ENCODE peak calls at places on chromosomes 7 and 10, in seven cellular contexts. D is lower lobe of right lung, W is left ventricle myocardium inferior, P is transverse colon, F is PC-3, J is progenitor cell of endocrine pancreas, G is endodermal cell. Q is an unnamed sample.

GRCh38 chr10:63140077-63140476 is 6.9 kb downstream of the NRBF2 start:
- DNase-seq in D (no peak), J (no peak), W (no peak), P (no peak), G (no peak), F (peak; percentile 76), Q (no peak)

GRCh38 chr7:155214328-155214986 is 83.2 kb upstream of the INSIG1 start:
- DNase-seq in G (no peak), F (peak; percentile 43), J (no peak), W (no peak), D (no peak), P (no peak), Q (no peak)

GRCh38 chr10:3876563-3876962 is 91.6 kb upstream of the KLF6 start:
- DNase-seq in D (no peak), G (peak; percentile 34), W (no peak), P (no peak), F (no peak), J (no peak), Q (no peak)

GRCh38 chr10:79453392-79453791 is 8.0 kb upstream of the ZCCHC24 start:
- DNase-seq in F (peak; percentile 73), P (no peak), J (no peak), D (no peak), W (no peak), G (no peak), Q (no peak)

GRCh38 chr7:94039368-94040065 is 35.4 kb upstream of the BET1 start:
- DNase-seq in W (no peak), F (no peak), J (no peak), P (no peak), D (no peak), G (no peak), Q (no peak)

GRCh38 chr10:8052970-8053445 is 1.5 kb upstream of the GATA3 start:
- DNase-seq in P (no peak), D (no peak), J (no peak), W (no peak), G (no peak), F (no peak), Q (no peak)

GRCh38 chr10:99854860-99855259 is 72.4 kb downstream of the ABCC2 start:
- DNase-seq in F (peak; percentile 62), J (no peak), D (no peak), G (no peak), P (no peak), W (no peak), Q (no peak)

GRCh38 chr10:89235073-89235798 is 16.3 kb downstream of the LIPA start:
- DNase-seq in D (peak; percentile 83), W (peak; percentile 59), G (peak; percentile 70), F (no peak), P (peak; percentile 46), J (no peak), Q (no peak)

GRCh38 chr7:47536705-47537611 is 45.0 kb downstream of the TNS3 start:
- DNase-seq in G (peak; percentile 84), J (peak; percentile 26), P (peak; percentile 59), W (peak; percentile 55), F (peak; percentile 56), D (peak; percentile 63), Q (no peak)

DNA sequence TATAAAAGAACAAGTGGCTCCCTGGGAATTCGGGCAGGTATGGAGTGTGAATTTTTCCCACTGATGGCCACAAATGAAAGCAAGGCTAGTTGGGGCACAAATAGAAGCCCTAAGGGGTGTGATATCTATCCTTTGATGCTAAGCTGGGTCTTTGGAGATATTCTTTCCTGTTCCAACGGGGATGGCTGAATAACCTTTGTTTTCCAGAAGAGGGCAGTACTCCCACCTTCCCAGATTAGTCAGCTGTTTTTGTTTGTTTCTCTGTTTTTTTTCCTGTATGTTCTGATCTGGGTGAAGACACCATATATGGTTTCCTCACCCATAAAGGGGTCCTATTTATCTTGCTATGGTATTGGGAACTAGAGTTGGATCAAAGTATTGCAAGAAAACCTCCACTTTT is 947.7 kb upstream of the SORCS1 start:
- DNase-seq in F (peak; percentile 32), J (no peak), D (no peak), P (no peak), W (no peak), G (no peak), Q (no peak)
- TF ChIP-seq CTCF in F (peak; percentile 63), J (peak; percentile 24), D (no peak), P (peak; percentile 17), W (no peak), G (peak; percentile 74), Q (no peak)

GRCh38 chr10:11434323-11434722 is 177.1 kb downstream of the USP6NL start:
- DNase-seq in J (no peak), W (no peak), P (no peak), F (no peak), G (peak; percentile 65), D (no peak), Q (no peak)
- TF ChIP-seq CTCF in J (peak; percentile 45), W (no peak), P (peak; percentile 10), F (peak; percentile 38), G (peak; percentile 81), D (peak; percentile 18), Q (no peak)

DNA sequence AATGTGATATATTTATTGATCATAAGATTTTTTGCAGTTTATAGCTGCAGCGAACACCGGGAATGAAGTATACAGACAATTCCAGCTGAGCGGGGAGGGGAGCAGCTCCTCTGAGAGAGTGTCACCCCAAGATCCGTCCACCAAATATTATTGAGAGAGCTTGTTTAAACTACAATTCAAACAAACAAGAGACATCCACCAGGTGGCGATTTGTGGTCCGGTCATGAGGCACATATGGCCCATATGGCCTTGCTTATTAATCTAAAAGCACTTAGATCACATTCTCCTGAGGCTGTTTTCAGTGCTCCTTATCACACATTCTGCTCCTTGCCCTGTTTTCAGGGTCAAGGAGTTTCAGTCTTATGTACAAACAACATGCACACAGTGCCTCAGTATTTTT is 83.1 kb downstream of the THSD7A start:
- DNase-seq in G (peak; percentile 46), D (no peak), P (no peak), W (no peak), F (peak; percentile 3), J (no peak), Q (no peak)
- TF ChIP-seq CTCF in G (peak; percentile 48), D (no peak), P (no peak), W (no peak), F (peak; percentile 19), J (no peak), Q (no peak)

DNA sequence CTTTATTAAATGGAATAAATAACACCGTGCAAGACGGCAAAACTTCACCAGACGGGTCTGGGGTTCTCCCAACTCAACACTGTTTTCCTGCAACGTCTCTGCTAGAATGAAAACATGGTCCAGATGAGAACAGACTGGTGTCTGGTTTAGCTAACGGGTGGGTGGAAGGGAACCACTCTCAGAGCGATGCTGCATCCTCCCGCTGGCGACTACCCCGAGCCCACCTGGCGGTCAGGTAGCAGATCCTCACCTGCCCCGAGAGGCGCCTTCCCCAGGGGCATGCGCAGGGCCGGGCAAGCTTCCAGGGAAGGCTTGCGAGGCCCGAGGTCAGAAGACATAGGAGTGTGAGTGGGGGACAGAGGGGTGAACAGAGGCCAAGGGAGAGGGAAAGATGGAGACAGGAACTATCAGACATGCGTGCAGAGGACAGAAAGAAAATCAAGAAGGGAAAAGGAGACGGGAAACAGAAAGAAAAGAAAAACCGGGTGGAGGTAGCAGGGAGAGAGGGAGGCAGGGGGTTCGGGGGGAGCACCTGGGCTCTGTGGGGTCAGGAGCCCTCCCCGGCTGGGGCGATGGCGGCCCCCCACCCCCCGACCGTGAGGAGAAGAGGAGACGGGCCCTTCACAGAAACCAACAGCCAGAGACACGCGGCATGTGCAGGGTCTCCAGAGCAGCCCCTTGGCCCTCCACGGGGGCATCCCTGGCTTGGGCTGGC is 222.0 kb downstream of the MAD1L1 start:
- DNase-seq in G (no peak), F (no peak), P (no peak), W (peak; percentile 11), J (no peak), D (peak; percentile 28), Q (no peak)
- TF ChIP-seq CTCF in G (no peak), F (no peak), P (no peak), W (no peak), J (no peak), D (no peak), Q (no peak)

GRCh38 chr10:126459032-126459831 is 71.0 kb upstream of the ADAM12 start:
- DNase-seq in F (peak; percentile 43), G (no peak), W (no peak), P (no peak), J (no peak), D (no peak), Q (peak; percentile 75)
- TF ChIP-seq CTCF in F (no peak), G (peak; percentile 52), W (no peak), P (no peak), J (no peak), D (no peak), Q (peak; percentile 9)

Q was measured in osteocyte.